ENCODE peak calls at places on chromosomes 1 and 21, in seven cellular contexts. One of them, this sample, is unnamed.

GRCh38 chr1:112533029-112533428 is 24.3 kb downstream of the WNT2B start:
- DNase-seq in progenitor cell of endocrine pancreas: no peak
- DNase-seq in MV-4-11: no peak
- DNase-seq in AG08396: no peak
- DNase-seq in effector CD4-positive, alpha-beta T cell: no peak
- DNase-seq in GM12865: no peak
- DNase-seq in HEK293T: no peak
- DNase-seq in this sample: no peak

GRCh38 chr21:35529141-35529863 is 480.2 kb upstream of the RUNX1 start:
- DNase-seq in HEK293T: no peak
- DNase-seq in GM12865: peak
- DNase-seq in AG08396: peak
- DNase-seq in progenitor cell of endocrine pancreas: no peak
- DNase-seq in effector CD4-positive, alpha-beta T cell: no peak
- DNase-seq in MV-4-11: peak
- DNase-seq in this sample: no peak

GRCh38 chr1:30668026-30668425 is 55.4 kb downstream of the MATN1 start:
- DNase-seq in HEK293T: no peak
- DNase-seq in effector CD4-positive, alpha-beta T cell: no peak
- DNase-seq in progenitor cell of endocrine pancreas: no peak
- DNase-seq in AG08396: no peak
- DNase-seq in GM12865: no peak
- DNase-seq in MV-4-11: no peak
- DNase-seq in this sample: no peak

GRCh38 chr1:52918201-52918600 is 3.3 kb downstream of the ECHDC2 start:
- DNase-seq in HEK293T: no peak
- DNase-seq in GM12865: no peak
- DNase-seq in AG08396: no peak
- DNase-seq in effector CD4-positive, alpha-beta T cell: no peak
- DNase-seq in progenitor cell of endocrine pancreas: no peak
- DNase-seq in MV-4-11: no peak
- DNase-seq in this sample: no peak

GRCh38 chr1:109395602-109396512 is 1.9 kb downstream of the SORT1 start:
- DNase-seq in GM12865: no peak
- DNase-seq in HEK293T: no peak
- DNase-seq in MV-4-11: peak
- DNase-seq in progenitor cell of endocrine pancreas: no peak
- DNase-seq in effector CD4-positive, alpha-beta T cell: no peak
- DNase-seq in AG08396: peak
- DNase-seq in this sample: no peak

GRCh38 chr21:31340942-31341487 is 3.0 kb downstream of the TIAM1 start:
- DNase-seq in MV-4-11: peak
- DNase-seq in progenitor cell of endocrine pancreas: no peak
- DNase-seq in HEK293T: no peak
- DNase-seq in effector CD4-positive, alpha-beta T cell: no peak
- DNase-seq in AG08396: no peak
- DNase-seq in GM12865: no peak
- DNase-seq in this sample: no peak

GRCh38 chr1:198157847-198158765 is 1.3 kb downstream of the NEK7 start:
- DNase-seq in GM12865: peak
- DNase-seq in MV-4-11: peak
- DNase-seq in effector CD4-positive, alpha-beta T cell: peak
- DNase-seq in HEK293T: no peak
- DNase-seq in progenitor cell of endocrine pancreas: no peak
- DNase-seq in AG08396: peak
- DNase-seq in this sample: no peak

GRCh38 chr1:153946622-153947246 is at the start of gene DENND4B:
- DNase-seq in GM12865: peak
- DNase-seq in MV-4-11: peak
- DNase-seq in effector CD4-positive, alpha-beta T cell: peak
- DNase-seq in HEK293T: peak
- DNase-seq in progenitor cell of endocrine pancreas: peak
- DNase-seq in AG08396: peak
- DNase-seq in this sample: peak

GRCh38 chr1:20361805-20362381 is 71.2 kb downstream of the VWA5B1 start:
- DNase-seq in progenitor cell of endocrine pancreas: peak
- DNase-seq in HEK293T: peak
- DNase-seq in MV-4-11: no peak
- DNase-seq in effector CD4-positive, alpha-beta T cell: no peak
- DNase-seq in GM12865: no peak
- DNase-seq in AG08396: peak
- DNase-seq in this sample: peak

GRCh38 chr1:54549181-54549924 is 1.3 kb downstream of the ACOT11 start:
- DNase-seq in progenitor cell of endocrine pancreas: no peak
- DNase-seq in effector CD4-positive, alpha-beta T cell: no peak
- DNase-seq in HEK293T: peak
- DNase-seq in MV-4-11: no peak
- DNase-seq in GM12865: no peak
- DNase-seq in AG08396: no peak
- DNase-seq in this sample: no peak